ENCODE peak calls at places on chromosomes 11 and 22, in seven cellular contexts. L, G, D, A, Q, J and M are unnamed samples.

GRCh38 chr11:80330302-80330701 is 889.5 kb upstream of the TENM4 start:
- DNase-seq in L (no peak), D (no peak), Q (no peak), J (no peak), A (no peak), G (no peak), M (no peak)

GRCh38 chr11:2808850-2809847 is 76.4 kb downstream of the CDKN1C start:
- DNase-seq in Q (no peak), L (no peak), J (no peak), G (no peak), A (no peak), D (no peak), M (no peak)

GRCh38 chr11:69161117-69161407 is 5.3 kb downstream of the SMIM38 start:
- DNase-seq in D (no peak), G (no peak), Q (no peak), J (no peak), A (no peak), L (no peak), M (no peak)

GRCh38 chr11:77096591-77097019 is 6.0 kb upstream of the OMP start:
- DNase-seq in A (no peak), J (no peak), Q (no peak), D (no peak), L (no peak), G (no peak), M (no peak)

GRCh38 chr22:46737976-46738641 is at the start of gene CERK:
- DNase-seq in A (no peak), D (peak), J (no peak), Q (peak), L (peak), G (peak), M (peak)

GRCh38 chr22:44701187-44701586 is 817 bp upstream of the PRR5 start:
- DNase-seq in D (no peak), J (no peak), L (no peak), A (no peak), G (no peak), Q (no peak), M (no peak)

GRCh38 chr11:120097721-120098385 is 40.1 kb downstream of the TRIM29 start:
- DNase-seq in D (no peak), G (no peak), A (no peak), L (no peak), J (no peak), Q (no peak), M (no peak)

GRCh38 chr22:26587991-26588613 is 1.8 kb downstream of the TPST2 start:
- DNase-seq in D (no peak), J (no peak), L (no peak), A (no peak), Q (no peak), G (no peak), M (no peak)

GRCh38 chr11:94895971-94896370 is 77.4 kb downstream of the CWC15 start:
- DNase-seq in D (no peak), Q (no peak), A (no peak), L (no peak), G (no peak), J (no peak), M (no peak)

GRCh38 chr11:12818333-12819015 is 144.3 kb downstream of the TEAD1 start:
- DNase-seq in Q (no peak), L (no peak), G (no peak), J (no peak), D (no peak), A (no peak), M (no peak)

GRCh38 chr11:64007160-64007628 is 21.0 kb downstream of the OTUB1 start:
- DNase-seq in G (no peak), J (no peak), L (no peak), Q (peak), A (no peak), D (no peak), M (no peak)

GRCh38 chr11:115941481-115941993 is 437.3 kb upstream of the CADM1 start:
- DNase-seq in Q (no peak), D (no peak), G (no peak), L (no peak), J (no peak), A (no peak), M (no peak)

GRCh38 chr11:68498903-68499883 is 38.6 kb downstream of the PPP6R3 start:
- DNase-seq in A (no peak), D (no peak), Q (no peak), J (no peak), G (no peak), L (no peak), M (no peak)

GRCh38 chr11:68374531-68374930 is 62.1 kb downstream of the LRP5 start:
- DNase-seq in L (no peak), A (no peak), Q (no peak), J (no peak), D (no peak), G (no peak), M (no peak)

GRCh38 chr11:34181254-34181653 is 75.8 kb downstream of the NAT10 start:
- DNase-seq in L (no peak), G (no peak), Q (no peak), A (no peak), J (no peak), D (no peak), M (no peak)

GRCh38 chr22:47423861-47424820 is 661.7 kb downstream of the TBC1D22A start:
- DNase-seq in G (no peak), Q (no peak), A (no peak), J (no peak), D (no peak), L (no peak), M (no peak)

GRCh38 chr11:103798456-103798855 is 238.0 kb upstream of the DDI1 start:
- DNase-seq in L (no peak), J (no peak), G (no peak), D (no peak), A (no peak), Q (no peak), M (no peak)

GRCh38 chr11:100876826-100877545 is 189.9 kb downstream of the ARHGAP42 start:
- DNase-seq in L (no peak), A (no peak), D (no peak), J (no peak), Q (peak), G (no peak), M (no peak)

GRCh38 chr11:13644997-13645667 is 23.3 kb upstream of the FAR1 start:
- DNase-seq in L (no peak), J (no peak), G (no peak), A (no peak), D (no peak), Q (no peak), M (no peak)

GRCh38 chr11:17590463-17590862 is 43.4 kb downstream of the OTOG start:
- DNase-seq in J (no peak), Q (no peak), G (no peak), A (no peak), L (no peak), D (no peak), M (no peak)

GRCh38 chr11:107221743-107222142 is 203.5 kb upstream of the GUCY1A2 start:
- DNase-seq in A (no peak), Q (no peak), G (no peak), J (no peak), D (no peak), L (no peak), M (no peak)

GRCh38 chr22:37167176-37167980 is 17.7 kb upstream of the IL2RB start:
- DNase-seq in J (no peak), L (no peak), G (no peak), A (no peak), Q (no peak), D (no peak), M (no peak)

GRCh38 chr11:70645537-70645936 is 247.2 kb downstream of the CTTN start:
- DNase-seq in D (no peak), L (no peak), Q (no peak), J (no peak), G (no peak), A (no peak), M (no peak)

GRCh38 chr22:41929158-41929896 is 2.7 kb upstream of the TNFRSF13C start:
- DNase-seq in G (no peak), A (no peak), J (no peak), Q (no peak), D (no peak), L (no peak), M (no peak)

GRCh38 chr11:74845978-74846517 is 97.4 kb downstream of the RNF169 start:
- DNase-seq in J (no peak), A (no peak), L (no peak), Q (no peak), D (no peak), G (no peak), M (no peak)

GRCh38 chr11:33248416-33248957 is 8.7 kb upstream of the HIPK3 start:
- DNase-seq in D (no peak), G (no peak), J (no peak), L (no peak), A (no peak), Q (no peak), M (no peak)

GRCh38 chr11:451738-452137 is 1.7 kb downstream of the PTDSS2 start:
- DNase-seq in D (no peak), A (no peak), J (no peak), Q (no peak), G (no peak), L (no peak), M (no peak)

GRCh38 chr11:77654770-77655434 is 17.3 kb upstream of the CLNS1A start:
- DNase-seq in J (no peak), G (no peak), D (no peak), L (no peak), Q (no peak), A (no peak), M (no peak)

GRCh38 chr22:44669725-44670027 is 32.3 kb upstream of the PRR5 start:
- DNase-seq in J (no peak), G (no peak), A (no peak), D (no peak), Q (peak), L (no peak), M (no peak)

GRCh38 chr22:50267591-50268390 is 2.4 kb downstream of the MAPK11 start:
- DNase-seq in A (no peak), D (no peak), Q (peak), J (no peak), G (peak), L (peak), M (no peak)

GRCh38 chr22:28429711-28430110 is 249.9 kb downstream of the TTC28 start:
- DNase-seq in G (no peak), L (no peak), A (no peak), J (no peak), D (no peak), Q (no peak), M (no peak)

GRCh38 chr11:16099501-16099900 is 256.8 kb downstream of the SOX6 start:
- DNase-seq in J (no peak), L (no peak), D (no peak), G (no peak), A (no peak), Q (no peak), M (no peak)

GRCh38 chr22:49664891-49665290 is 162.8 kb downstream of the BRD1 start:
- DNase-seq in D (no peak), A (no peak), G (no peak), L (no peak), Q (no peak), J (no peak), M (no peak)

GRCh38 chr11:33668468-33668825 is 32.2 kb downstream of the C11orf91 start:
- DNase-seq in Q (peak), A (no peak), L (no peak), G (no peak), D (no peak), J (no peak), M (no peak)

GRCh38 chr11:67629386-67630229 is at the start of gene NUDT8:
- DNase-seq in A (peak), Q (peak), J (peak), G (peak), D (peak), L (peak), M (peak)

GRCh38 chr11:116650052-116650451 is 122.7 kb downstream of the BUD13 start:
- DNase-seq in Q (no peak), G (no peak), D (no peak), A (no peak), J (no peak), L (no peak), M (no peak)

GRCh38 chr22:19962246-19962908 is 20.8 kb upstream of the TXNRD2 start:
- DNase-seq in A (no peak), Q (peak), G (no peak), L (peak), J (peak), D (peak), M (peak)

GRCh38 chr11:128903248-128904041 is 12.3 kb downstream of the KCNJ5 start:
- DNase-seq in L (no peak), D (no peak), J (no peak), A (no peak), Q (peak), G (no peak), M (peak)

GRCh38 chr11:75554258-75555022 is 7.6 kb upstream of the SERPINH1 start:
- DNase-seq in A (no peak), D (peak), L (peak), G (no peak), J (no peak), Q (peak), M (no peak)